ENCODE peak calls at places on chromosomes 12 and 14, in ten cellular contexts. One of them, this sample, is unnamed.
A peak's percentile ranks its signal among the peaks of the same experiment; 100 is the strongest.

GRCh38 chr12:64858882-64859281 is 34.4 kb downstream of the TBC1D30 start:
- DNase-seq in hippocampal formation: no peak
- DNase-seq in stimulated activated effector memory CD8-positive, alpha-beta T cell treated with anti-CD3 and anti-CD28 coated beads, Interleukin-12 subunit alpha, Interleukin-12 subunit beta, amount 100 ng/mL, for 72 hours: no peak
- DNase-seq in LoVo: no peak
- DNase-seq in neuronal stem cell: no peak
- DNase-seq in effector memory CD4-positive, alpha-beta T cell: no peak
- DNase-seq in astrocyte: no peak
- DNase-seq in islet precursor cell: peak; percentile 73
- DNase-seq in kidney tubule cell: no peak
- DNase-seq in activated CD8-positive, alpha-beta memory T cell treated with anti-CD3 and anti-CD28 coated beads for 1 hour: no peak
- DNase-seq in this sample: no peak

GRCh38 chr14:77023001-77023996 is 5.2 kb downstream of the IRF2BPL start:
- DNase-seq in effector memory CD4-positive, alpha-beta T cell: no peak
- DNase-seq in LoVo: peak; percentile 56
- DNase-seq in astrocyte: peak; percentile 64
- DNase-seq in kidney tubule cell: peak; percentile 65
- DNase-seq in activated CD8-positive, alpha-beta memory T cell treated with anti-CD3 and anti-CD28 coated beads for 1 hour: no peak
- DNase-seq in neuronal stem cell: no peak
- DNase-seq in hippocampal formation: peak; percentile 34
- DNase-seq in islet precursor cell: peak; percentile 75
- DNase-seq in stimulated activated effector memory CD8-positive, alpha-beta T cell treated with anti-CD3 and anti-CD28 coated beads, Interleukin-12 subunit alpha, Interleukin-12 subunit beta, amount 100 ng/mL, for 72 hours: no peak
- DNase-seq in this sample: no peak

GRCh38 chr12:12689672-12690287 is 6.2 kb downstream of the GPR19 start:
- DNase-seq in stimulated activated effector memory CD8-positive, alpha-beta T cell treated with anti-CD3 and anti-CD28 coated beads, Interleukin-12 subunit alpha, Interleukin-12 subunit beta, amount 100 ng/mL, for 72 hours: no peak
- DNase-seq in LoVo: no peak
- DNase-seq in neuronal stem cell: no peak
- DNase-seq in kidney tubule cell: no peak
- DNase-seq in hippocampal formation: no peak
- DNase-seq in islet precursor cell: no peak
- DNase-seq in astrocyte: no peak
- DNase-seq in effector memory CD4-positive, alpha-beta T cell: no peak
- DNase-seq in activated CD8-positive, alpha-beta memory T cell treated with anti-CD3 and anti-CD28 coated beads for 1 hour: no peak
- DNase-seq in this sample: no peak

GRCh38 chr14:103716091-103716801 is 636 bp downstream of the ZFYVE21 start:
- DNase-seq in activated CD8-positive, alpha-beta memory T cell treated with anti-CD3 and anti-CD28 coated beads for 1 hour: no peak
- DNase-seq in islet precursor cell: no peak
- DNase-seq in neuronal stem cell: no peak
- DNase-seq in stimulated activated effector memory CD8-positive, alpha-beta T cell treated with anti-CD3 and anti-CD28 coated beads, Interleukin-12 subunit alpha, Interleukin-12 subunit beta, amount 100 ng/mL, for 72 hours: peak; percentile 60
- DNase-seq in LoVo: no peak
- DNase-seq in kidney tubule cell: peak; percentile 29
- DNase-seq in hippocampal formation: no peak
- DNase-seq in astrocyte: no peak
- DNase-seq in effector memory CD4-positive, alpha-beta T cell: no peak
- DNase-seq in this sample: no peak

GRCh38 chr14:92866181-92866752 is 56.7 kb upstream of the CHGA start:
- DNase-seq in stimulated activated effector memory CD8-positive, alpha-beta T cell treated with anti-CD3 and anti-CD28 coated beads, Interleukin-12 subunit alpha, Interleukin-12 subunit beta, amount 100 ng/mL, for 72 hours: no peak
- DNase-seq in islet precursor cell: no peak
- DNase-seq in activated CD8-positive, alpha-beta memory T cell treated with anti-CD3 and anti-CD28 coated beads for 1 hour: no peak
- DNase-seq in hippocampal formation: no peak
- DNase-seq in neuronal stem cell: no peak
- DNase-seq in LoVo: no peak
- DNase-seq in astrocyte: no peak
- DNase-seq in effector memory CD4-positive, alpha-beta T cell: no peak
- DNase-seq in kidney tubule cell: peak; percentile 8
- DNase-seq in this sample: no peak

GRCh38 chr12:122865268-122866231 is 30.3 kb downstream of the HIP1R start:
- DNase-seq in LoVo: no peak
- DNase-seq in hippocampal formation: no peak
- DNase-seq in kidney tubule cell: peak; percentile 70
- DNase-seq in islet precursor cell: peak; percentile 85
- DNase-seq in astrocyte: no peak
- DNase-seq in effector memory CD4-positive, alpha-beta T cell: no peak
- DNase-seq in stimulated activated effector memory CD8-positive, alpha-beta T cell treated with anti-CD3 and anti-CD28 coated beads, Interleukin-12 subunit alpha, Interleukin-12 subunit beta, amount 100 ng/mL, for 72 hours: no peak
- DNase-seq in neuronal stem cell: no peak
- DNase-seq in activated CD8-positive, alpha-beta memory T cell treated with anti-CD3 and anti-CD28 coated beads for 1 hour: no peak
- DNase-seq in this sample: no peak

GRCh38 chr12:19962192-19962591 is 406.1 kb upstream of the PDE3A start:
- DNase-seq in kidney tubule cell: no peak
- DNase-seq in activated CD8-positive, alpha-beta memory T cell treated with anti-CD3 and anti-CD28 coated beads for 1 hour: no peak
- DNase-seq in LoVo: no peak
- DNase-seq in stimulated activated effector memory CD8-positive, alpha-beta T cell treated with anti-CD3 and anti-CD28 coated beads, Interleukin-12 subunit alpha, Interleukin-12 subunit beta, amount 100 ng/mL, for 72 hours: no peak
- DNase-seq in astrocyte: no peak
- DNase-seq in hippocampal formation: no peak
- DNase-seq in effector memory CD4-positive, alpha-beta T cell: no peak
- DNase-seq in islet precursor cell: peak; percentile 72
- DNase-seq in neuronal stem cell: no peak
- DNase-seq in this sample: no peak

GRCh38 chr12:77788231-77789168 is 42.2 kb upstream of the NAV3 start:
- DNase-seq in hippocampal formation: no peak
- DNase-seq in astrocyte: no peak
- DNase-seq in neuronal stem cell: no peak
- DNase-seq in effector memory CD4-positive, alpha-beta T cell: no peak
- DNase-seq in kidney tubule cell: no peak
- DNase-seq in islet precursor cell: no peak
- DNase-seq in stimulated activated effector memory CD8-positive, alpha-beta T cell treated with anti-CD3 and anti-CD28 coated beads, Interleukin-12 subunit alpha, Interleukin-12 subunit beta, amount 100 ng/mL, for 72 hours: no peak
- DNase-seq in LoVo: no peak
- DNase-seq in activated CD8-positive, alpha-beta memory T cell treated with anti-CD3 and anti-CD28 coated beads for 1 hour: no peak
- DNase-seq in this sample: no peak

GRCh38 chr12:97573901-97574300 is 111.3 kb downstream of the RMST start:
- DNase-seq in LoVo: no peak
- DNase-seq in activated CD8-positive, alpha-beta memory T cell treated with anti-CD3 and anti-CD28 coated beads for 1 hour: no peak
- DNase-seq in hippocampal formation: no peak
- DNase-seq in stimulated activated effector memory CD8-positive, alpha-beta T cell treated with anti-CD3 and anti-CD28 coated beads, Interleukin-12 subunit alpha, Interleukin-12 subunit beta, amount 100 ng/mL, for 72 hours: no peak
- DNase-seq in effector memory CD4-positive, alpha-beta T cell: no peak
- DNase-seq in astrocyte: peak; percentile 33
- DNase-seq in neuronal stem cell: no peak
- DNase-seq in kidney tubule cell: no peak
- DNase-seq in islet precursor cell: no peak
- DNase-seq in this sample: no peak

GRCh38 chr14:94373708-94374107 is 14.7 kb downstream of the SERPINA1 start:
- DNase-seq in effector memory CD4-positive, alpha-beta T cell: no peak
- DNase-seq in kidney tubule cell: peak; percentile 95
- DNase-seq in hippocampal formation: no peak
- DNase-seq in LoVo: peak; percentile 60
- DNase-seq in neuronal stem cell: no peak
- DNase-seq in islet precursor cell: peak; percentile 62
- DNase-seq in stimulated activated effector memory CD8-positive, alpha-beta T cell treated with anti-CD3 and anti-CD28 coated beads, Interleukin-12 subunit alpha, Interleukin-12 subunit beta, amount 100 ng/mL, for 72 hours: no peak
- DNase-seq in activated CD8-positive, alpha-beta memory T cell treated with anti-CD3 and anti-CD28 coated beads for 1 hour: no peak
- DNase-seq in astrocyte: peak; percentile 99
- DNase-seq in this sample: no peak

GRCh38 chr12:92338671-92339070 is 193.0 kb upstream of the BTG1 start:
- DNase-seq in hippocampal formation: no peak
- DNase-seq in neuronal stem cell: no peak
- DNase-seq in stimulated activated effector memory CD8-positive, alpha-beta T cell treated with anti-CD3 and anti-CD28 coated beads, Interleukin-12 subunit alpha, Interleukin-12 subunit beta, amount 100 ng/mL, for 72 hours: no peak
- DNase-seq in astrocyte: no peak
- DNase-seq in LoVo: no peak
- DNase-seq in islet precursor cell: no peak
- DNase-seq in effector memory CD4-positive, alpha-beta T cell: no peak
- DNase-seq in kidney tubule cell: peak; percentile 4
- DNase-seq in activated CD8-positive, alpha-beta memory T cell treated with anti-CD3 and anti-CD28 coated beads for 1 hour: no peak
- DNase-seq in this sample: no peak

GRCh38 chr12:132424118-132424438 is 65.9 kb upstream of the FBRSL1 start:
- DNase-seq in hippocampal formation: no peak
- DNase-seq in astrocyte: no peak
- DNase-seq in stimulated activated effector memory CD8-positive, alpha-beta T cell treated with anti-CD3 and anti-CD28 coated beads, Interleukin-12 subunit alpha, Interleukin-12 subunit beta, amount 100 ng/mL, for 72 hours: no peak
- DNase-seq in neuronal stem cell: peak; percentile 78
- DNase-seq in islet precursor cell: no peak
- DNase-seq in kidney tubule cell: no peak
- DNase-seq in activated CD8-positive, alpha-beta memory T cell treated with anti-CD3 and anti-CD28 coated beads for 1 hour: no peak
- DNase-seq in effector memory CD4-positive, alpha-beta T cell: no peak
- DNase-seq in LoVo: no peak
- DNase-seq in this sample: no peak

GRCh38 chr12:24881227-24881626 is 67.7 kb downstream of the BCAT1 start:
- DNase-seq in astrocyte: peak; percentile 78
- DNase-seq in kidney tubule cell: no peak
- DNase-seq in hippocampal formation: no peak
- DNase-seq in islet precursor cell: no peak
- DNase-seq in effector memory CD4-positive, alpha-beta T cell: no peak
- DNase-seq in activated CD8-positive, alpha-beta memory T cell treated with anti-CD3 and anti-CD28 coated beads for 1 hour: no peak
- DNase-seq in stimulated activated effector memory CD8-positive, alpha-beta T cell treated with anti-CD3 and anti-CD28 coated beads, Interleukin-12 subunit alpha, Interleukin-12 subunit beta, amount 100 ng/mL, for 72 hours: no peak
- DNase-seq in LoVo: peak; percentile 68
- DNase-seq in neuronal stem cell: no peak
- DNase-seq in this sample: no peak

GRCh38 chr12:53652366-53652765 is 23.5 kb downstream of the ATP5MC2 start:
- DNase-seq in astrocyte: peak; percentile 78
- DNase-seq in neuronal stem cell: no peak
- DNase-seq in activated CD8-positive, alpha-beta memory T cell treated with anti-CD3 and anti-CD28 coated beads for 1 hour: no peak
- DNase-seq in effector memory CD4-positive, alpha-beta T cell: no peak
- DNase-seq in stimulated activated effector memory CD8-positive, alpha-beta T cell treated with anti-CD3 and anti-CD28 coated beads, Interleukin-12 subunit alpha, Interleukin-12 subunit beta, amount 100 ng/mL, for 72 hours: no peak
- DNase-seq in islet precursor cell: no peak
- DNase-seq in hippocampal formation: no peak
- DNase-seq in kidney tubule cell: peak; percentile 29
- DNase-seq in LoVo: no peak
- DNase-seq in this sample: no peak

GRCh38 chr14:105147701-105148603 is 20.6 kb downstream of the JAG2 start:
- DNase-seq in neuronal stem cell: no peak
- DNase-seq in activated CD8-positive, alpha-beta memory T cell treated with anti-CD3 and anti-CD28 coated beads for 1 hour: no peak
- DNase-seq in kidney tubule cell: no peak
- DNase-seq in hippocampal formation: no peak
- DNase-seq in astrocyte: no peak
- DNase-seq in effector memory CD4-positive, alpha-beta T cell: no peak
- DNase-seq in stimulated activated effector memory CD8-positive, alpha-beta T cell treated with anti-CD3 and anti-CD28 coated beads, Interleukin-12 subunit alpha, Interleukin-12 subunit beta, amount 100 ng/mL, for 72 hours: no peak
- DNase-seq in LoVo: no peak
- DNase-seq in islet precursor cell: peak; percentile 50
- DNase-seq in this sample: no peak

GRCh38 chr12:33439587-33440011 is at the start of gene SYT10:
- DNase-seq in neuronal stem cell: peak; percentile 69
- DNase-seq in islet precursor cell: peak; percentile 84
- DNase-seq in effector memory CD4-positive, alpha-beta T cell: no peak
- DNase-seq in kidney tubule cell: peak; percentile 32
- DNase-seq in hippocampal formation: no peak
- DNase-seq in LoVo: no peak
- DNase-seq in astrocyte: peak; percentile 9
- DNase-seq in stimulated activated effector memory CD8-positive, alpha-beta T cell treated with anti-CD3 and anti-CD28 coated beads, Interleukin-12 subunit alpha, Interleukin-12 subunit beta, amount 100 ng/mL, for 72 hours: no peak
- DNase-seq in activated CD8-positive, alpha-beta memory T cell treated with anti-CD3 and anti-CD28 coated beads for 1 hour: no peak
- DNase-seq in this sample: no peak

GRCh38 chr12:96237465-96238077 is 43.4 kb downstream of the ELK3 start:
- DNase-seq in stimulated activated effector memory CD8-positive, alpha-beta T cell treated with anti-CD3 and anti-CD28 coated beads, Interleukin-12 subunit alpha, Interleukin-12 subunit beta, amount 100 ng/mL, for 72 hours: peak; percentile 67
- DNase-seq in neuronal stem cell: no peak
- DNase-seq in islet precursor cell: peak; percentile 79
- DNase-seq in kidney tubule cell: peak; percentile 50
- DNase-seq in astrocyte: peak; percentile 99
- DNase-seq in effector memory CD4-positive, alpha-beta T cell: peak; percentile 65
- DNase-seq in LoVo: no peak
- DNase-seq in activated CD8-positive, alpha-beta memory T cell treated with anti-CD3 and anti-CD28 coated beads for 1 hour: peak; percentile 17
- DNase-seq in hippocampal formation: no peak
- DNase-seq in this sample: no peak

GRCh38 chr14:27056586-27056985 is 458.8 kb upstream of the NOVA1 start:
- DNase-seq in neuronal stem cell: no peak
- DNase-seq in stimulated activated effector memory CD8-positive, alpha-beta T cell treated with anti-CD3 and anti-CD28 coated beads, Interleukin-12 subunit alpha, Interleukin-12 subunit beta, amount 100 ng/mL, for 72 hours: no peak
- DNase-seq in kidney tubule cell: no peak
- DNase-seq in activated CD8-positive, alpha-beta memory T cell treated with anti-CD3 and anti-CD28 coated beads for 1 hour: no peak
- DNase-seq in effector memory CD4-positive, alpha-beta T cell: no peak
- DNase-seq in LoVo: no peak
- DNase-seq in astrocyte: no peak
- DNase-seq in hippocampal formation: no peak
- DNase-seq in islet precursor cell: no peak
- DNase-seq in this sample: no peak

GRCh38 chr14:51028851-51029754 is 65.8 kb downstream of the TRIM9 start:
- DNase-seq in kidney tubule cell: no peak
- DNase-seq in neuronal stem cell: no peak
- DNase-seq in effector memory CD4-positive, alpha-beta T cell: no peak
- DNase-seq in islet precursor cell: no peak
- DNase-seq in stimulated activated effector memory CD8-positive, alpha-beta T cell treated with anti-CD3 and anti-CD28 coated beads, Interleukin-12 subunit alpha, Interleukin-12 subunit beta, amount 100 ng/mL, for 72 hours: no peak
- DNase-seq in astrocyte: peak; percentile 35
- DNase-seq in hippocampal formation: no peak
- DNase-seq in LoVo: no peak
- DNase-seq in activated CD8-positive, alpha-beta memory T cell treated with anti-CD3 and anti-CD28 coated beads for 1 hour: no peak
- DNase-seq in this sample: no peak

GRCh38 chr12:6083606-6084005 is 40.9 kb downstream of the VWF start:
- DNase-seq in kidney tubule cell: no peak
- DNase-seq in islet precursor cell: peak; percentile 64
- DNase-seq in activated CD8-positive, alpha-beta memory T cell treated with anti-CD3 and anti-CD28 coated beads for 1 hour: no peak
- DNase-seq in astrocyte: no peak
- DNase-seq in effector memory CD4-positive, alpha-beta T cell: no peak
- DNase-seq in LoVo: no peak
- DNase-seq in stimulated activated effector memory CD8-positive, alpha-beta T cell treated with anti-CD3 and anti-CD28 coated beads, Interleukin-12 subunit alpha, Interleukin-12 subunit beta, amount 100 ng/mL, for 72 hours: no peak
- DNase-seq in hippocampal formation: no peak
- DNase-seq in neuronal stem cell: no peak
- DNase-seq in this sample: no peak

GRCh38 chr12:51270067-51270846 is at the start of gene SMAGP:
- DNase-seq in neuronal stem cell: peak; percentile 62
- DNase-seq in effector memory CD4-positive, alpha-beta T cell: peak; percentile 23
- DNase-seq in kidney tubule cell: peak; percentile 78
- DNase-seq in activated CD8-positive, alpha-beta memory T cell treated with anti-CD3 and anti-CD28 coated beads for 1 hour: peak; percentile 25
- DNase-seq in LoVo: peak; percentile 83
- DNase-seq in astrocyte: peak; percentile 25
- DNase-seq in stimulated activated effector memory CD8-positive, alpha-beta T cell treated with anti-CD3 and anti-CD28 coated beads, Interleukin-12 subunit alpha, Interleukin-12 subunit beta, amount 100 ng/mL, for 72 hours: peak; percentile 75
- DNase-seq in islet precursor cell: peak; percentile 98
- DNase-seq in hippocampal formation: no peak
- DNase-seq in this sample: no peak

GRCh38 chr12:123488539-123489230 is 30.7 kb downstream of the SNRNP35 start:
- DNase-seq in neuronal stem cell: peak; percentile 15
- DNase-seq in hippocampal formation: no peak
- DNase-seq in activated CD8-positive, alpha-beta memory T cell treated with anti-CD3 and anti-CD28 coated beads for 1 hour: no peak
- DNase-seq in islet precursor cell: peak; percentile 77
- DNase-seq in astrocyte: no peak
- DNase-seq in stimulated activated effector memory CD8-positive, alpha-beta T cell treated with anti-CD3 and anti-CD28 coated beads, Interleukin-12 subunit alpha, Interleukin-12 subunit beta, amount 100 ng/mL, for 72 hours: no peak
- DNase-seq in kidney tubule cell: no peak
- DNase-seq in effector memory CD4-positive, alpha-beta T cell: no peak
- DNase-seq in LoVo: no peak
- DNase-seq in this sample: no peak

GRCh38 chr14:30873308-30874119 is 845 bp upstream of the COCH start:
- DNase-seq in hippocampal formation: no peak
- DNase-seq in activated CD8-positive, alpha-beta memory T cell treated with anti-CD3 and anti-CD28 coated beads for 1 hour: no peak
- DNase-seq in effector memory CD4-positive, alpha-beta T cell: no peak
- DNase-seq in stimulated activated effector memory CD8-positive, alpha-beta T cell treated with anti-CD3 and anti-CD28 coated beads, Interleukin-12 subunit alpha, Interleukin-12 subunit beta, amount 100 ng/mL, for 72 hours: no peak
- DNase-seq in astrocyte: no peak
- DNase-seq in LoVo: no peak
- DNase-seq in kidney tubule cell: no peak
- DNase-seq in neuronal stem cell: no peak
- DNase-seq in islet precursor cell: no peak
- DNase-seq in this sample: no peak